ENCODE peak calls at places on chromosomes 12 and 14, in eight cellular contexts. A is ELR; K is SJCRH30; C is fibroblast of mammary gland; S is iPS DF 19.7; R is GM13976; F is ACHN; J is stimulated activated CD8-positive, alpha-beta memory T cell treated with anti-CD3 and anti-CD28 coated beads, Interleukin-4, amount 100 ng/mL, for 48 hours. M is an unnamed sample.

GRCh38 chr14:80364274-80364673 is 153.0 kb upstream of the DIO2 start:
- DNase-seq in J (no peak), A (peak; percentile 36), K (peak; percentile 34), C (peak; percentile 54), F (peak; percentile 21), R (no peak), S (no peak), M (no peak)

GRCh38 chr14:106845286-106846087 is 1319.1 kb downstream of the TMEM121 start:
- DNase-seq in S (no peak), C (no peak), F (peak; percentile 72), R (peak; percentile 43), K (no peak), J (peak; percentile 67), A (no peak), M (peak; percentile 49)

GRCh38 chr14:67934087-67934486 is 114.5 kb downstream of the RAD51B start:
- DNase-seq in S (peak; percentile 95), F (peak; percentile 82), J (no peak), C (peak; percentile 89), A (peak; percentile 84), R (peak; percentile 54), K (peak; percentile 83), M (no peak)

GRCh38 chr14:77103954-77104353 is 5.9 kb downstream of the CIPC start:
- DNase-seq in F (no peak), J (no peak), K (no peak), S (no peak), C (no peak), A (no peak), R (no peak), M (no peak)

GRCh38 chr12:12032771-12033588 is 37.8 kb upstream of the BCL2L14 start:
- DNase-seq in J (peak; percentile 82), A (peak; percentile 84), K (peak; percentile 82), C (peak; percentile 88), R (peak; percentile 50), S (peak; percentile 82), F (peak; percentile 88), M (peak; percentile 59)

GRCh38 chr12:106147956-106148355 is 9.2 kb upstream of the NUAK1 start:
- DNase-seq in J (no peak), A (no peak), S (no peak), K (peak; percentile 69), C (no peak), F (no peak), R (no peak), M (no peak)

GRCh38 chr12:48889679-48890078 is 24.0 kb upstream of the RND1 start:
- DNase-seq in J (no peak), R (no peak), A (no peak), S (no peak), C (no peak), K (no peak), F (no peak), M (no peak)

GRCh38 chr12:6426882-6427671 is 17.7 kb upstream of the CD27 start:
- DNase-seq in J (peak; percentile 95), S (no peak), F (no peak), C (no peak), K (no peak), R (peak; percentile 80), A (no peak), M (peak; percentile 81)

GRCh38 chr14:50953497-50953896 is 9.2 kb upstream of the PYGL start:
- DNase-seq in S (no peak), K (no peak), J (no peak), A (no peak), C (no peak), F (no peak), R (no peak), M (no peak)

GRCh38 chr12:119301367-119301766 is 33.2 kb upstream of the CCDC60 start:
- DNase-seq in K (no peak), S (no peak), A (no peak), C (no peak), F (no peak), J (no peak), R (no peak), M (no peak)

GRCh38 chr12:104827587-104827986 is 130.5 kb downstream of the SLC41A2 start:
- DNase-seq in S (no peak), R (no peak), A (peak; percentile 17), F (no peak), K (peak; percentile 6), C (peak; percentile 12), J (no peak), M (no peak)

GRCh38 chr14:43408472-43408871 is 1098.6 kb downstream of the FSCB start:
- DNase-seq in J (no peak), A (peak; percentile 7), F (no peak), K (no peak), S (no peak), C (no peak), R (no peak), M (no peak)

GRCh38 chr12:65122661-65123060 is 1.6 kb upstream of the WIF1 start:
- DNase-seq in J (no peak), R (no peak), S (no peak), K (peak; percentile 64), A (no peak), C (no peak), F (no peak), M (no peak)

GRCh38 chr14:49196327-49196726 is 389.9 kb downstream of the RPS29 start:
- DNase-seq in J (no peak), A (no peak), K (no peak), F (no peak), R (no peak), C (no peak), S (no peak), M (no peak)

GRCh38 chr12:64806593-64806992 is 17.9 kb upstream of the TBC1D30 start:
- DNase-seq in J (no peak), A (peak; percentile 76), S (no peak), C (peak; percentile 86), R (no peak), F (no peak), K (no peak), M (no peak)

GRCh38 chr12:121279507-121279915 is 17.0 kb downstream of the CAMKK2 start:
- DNase-seq in J (no peak), F (no peak), R (no peak), C (peak; percentile 70), K (no peak), S (no peak), A (no peak), M (no peak)

GRCh38 chr14:72780771-72781170 is 113.1 kb downstream of the DPF3 start:
- DNase-seq in K (no peak), C (peak; percentile 79), A (peak; percentile 8), R (no peak), S (no peak), F (no peak), J (no peak), M (no peak)

GRCh38 chr14:51538973-51539372 is 112.7 kb upstream of the FRMD6 start:
- DNase-seq in A (no peak), K (no peak), R (no peak), C (no peak), F (no peak), S (no peak), J (no peak), M (no peak)

M was measured in GM06990.